ENCODE peak calls at places on chromosome 14, in six cellular contexts. One of them, this sample, is unnamed.

GRCh38 chr14:77439861-77440260 is 16.5 kb upstream of the NOXRED1 start:
- DNase-seq in keratinocyte: no peak
- DNase-seq in endodermal cell: no peak
- DNase-seq in GM23248: no peak
- DNase-seq in colonic mucosa: no peak
- DNase-seq in GM12878: no peak
- DNase-seq in this sample: no peak

GRCh38 chr14:71527807-71528206 is 404.4 kb upstream of the RGS6 start:
- DNase-seq in colonic mucosa: no peak
- DNase-seq in GM23248: no peak
- DNase-seq in endodermal cell: no peak
- DNase-seq in keratinocyte: no peak
- DNase-seq in GM12878: no peak
- DNase-seq in this sample: no peak

GRCh38 chr14:33938131-33938949 is 12.5 kb downstream of the EGLN3 start:
- DNase-seq in GM12878: peak
- DNase-seq in keratinocyte: no peak
- DNase-seq in endodermal cell: peak
- DNase-seq in colonic mucosa: peak
- DNase-seq in GM23248: peak
- DNase-seq in this sample: peak

GRCh38 chr14:33017016-33017415 is 78.3 kb downstream of the NPAS3 start:
- DNase-seq in GM12878: no peak
- DNase-seq in endodermal cell: no peak
- DNase-seq in colonic mucosa: no peak
- DNase-seq in keratinocyte: no peak
- DNase-seq in GM23248: no peak
- DNase-seq in this sample: no peak

GRCh38 chr14:36485773-36486172 is 34.3 kb downstream of the NKX2-1 start:
- DNase-seq in GM23248: no peak
- DNase-seq in colonic mucosa: no peak
- DNase-seq in GM12878: no peak
- DNase-seq in keratinocyte: no peak
- DNase-seq in endodermal cell: no peak
- DNase-seq in this sample: no peak

GRCh38 chr14:28785096-28785952 is 18.7 kb downstream of the FOXG1 start:
- DNase-seq in endodermal cell: peak
- DNase-seq in GM12878: no peak
- DNase-seq in keratinocyte: no peak
- DNase-seq in colonic mucosa: no peak
- DNase-seq in GM23248: peak
- DNase-seq in this sample: no peak

GRCh38 chr14:96568646-96569045 is 66.5 kb downstream of the PAPOLA start:
- DNase-seq in keratinocyte: no peak
- DNase-seq in GM23248: no peak
- DNase-seq in endodermal cell: no peak
- DNase-seq in colonic mucosa: no peak
- DNase-seq in GM12878: no peak
- DNase-seq in this sample: no peak

GRCh38 chr14:100609941-100610391 is 22.7 kb upstream of the BEGAIN start:
- DNase-seq in GM12878: no peak
- DNase-seq in keratinocyte: no peak
- DNase-seq in GM23248: no peak
- DNase-seq in endodermal cell: peak
- DNase-seq in colonic mucosa: no peak
- DNase-seq in this sample: no peak

GRCh38 chr14:36662258-36662542 is 540 bp downstream of the PAX9 start:
- DNase-seq in GM12878: no peak
- DNase-seq in colonic mucosa: no peak
- DNase-seq in endodermal cell: no peak
- DNase-seq in keratinocyte: no peak
- DNase-seq in GM23248: no peak
- DNase-seq in this sample: no peak

GRCh38 chr14:53871947-53872346 is 84.7 kb downstream of the BMP4 start:
- DNase-seq in GM23248: no peak
- DNase-seq in endodermal cell: no peak
- DNase-seq in colonic mucosa: no peak
- DNase-seq in keratinocyte: no peak
- DNase-seq in GM12878: no peak
- DNase-seq in this sample: no peak

GRCh38 chr14:80996049-80996901 is 40.9 kb downstream of the TSHR start:
- DNase-seq in GM23248: peak
- DNase-seq in keratinocyte: peak
- DNase-seq in GM12878: no peak
- DNase-seq in endodermal cell: no peak
- DNase-seq in colonic mucosa: peak
- DNase-seq in this sample: peak

GRCh38 chr14:74942164-74942563 is 13.2 kb downstream of the PGF start:
- DNase-seq in keratinocyte: no peak
- DNase-seq in GM23248: no peak
- DNase-seq in colonic mucosa: no peak
- DNase-seq in endodermal cell: no peak
- DNase-seq in GM12878: no peak
- DNase-seq in this sample: no peak

GRCh38 chr14:102593841-102594170 is 1.4 kb downstream of the RCOR1 start:
- DNase-seq in endodermal cell: no peak
- DNase-seq in GM12878: no peak
- DNase-seq in colonic mucosa: no peak
- DNase-seq in keratinocyte: no peak
- DNase-seq in GM23248: no peak
- DNase-seq in this sample: no peak

GRCh38 chr14:67335781-67336180 is 23.8 kb downstream of the ATP6V1D start:
- DNase-seq in GM23248: peak
- DNase-seq in keratinocyte: no peak
- DNase-seq in colonic mucosa: no peak
- DNase-seq in endodermal cell: peak
- DNase-seq in GM12878: no peak
- DNase-seq in this sample: no peak

GRCh38 chr14:21558703-21559063 is 21.2 kb downstream of the OR10G3 start:
- DNase-seq in GM23248: no peak
- DNase-seq in GM12878: no peak
- DNase-seq in keratinocyte: no peak
- DNase-seq in colonic mucosa: no peak
- DNase-seq in endodermal cell: no peak
- DNase-seq in this sample: no peak

GRCh38 chr14:21553266-21553665 is 26.6 kb downstream of the OR10G3 start:
- DNase-seq in keratinocyte: no peak
- DNase-seq in endodermal cell: no peak
- DNase-seq in colonic mucosa: no peak
- DNase-seq in GM23248: no peak
- DNase-seq in GM12878: no peak
- DNase-seq in this sample: no peak

GRCh38 chr14:21557084-21557901 is 22.6 kb downstream of the OR10G3 start:
- DNase-seq in colonic mucosa: peak
- DNase-seq in GM23248: peak
- DNase-seq in keratinocyte: peak
- DNase-seq in GM12878: peak
- DNase-seq in endodermal cell: peak
- DNase-seq in this sample: peak

DNA sequence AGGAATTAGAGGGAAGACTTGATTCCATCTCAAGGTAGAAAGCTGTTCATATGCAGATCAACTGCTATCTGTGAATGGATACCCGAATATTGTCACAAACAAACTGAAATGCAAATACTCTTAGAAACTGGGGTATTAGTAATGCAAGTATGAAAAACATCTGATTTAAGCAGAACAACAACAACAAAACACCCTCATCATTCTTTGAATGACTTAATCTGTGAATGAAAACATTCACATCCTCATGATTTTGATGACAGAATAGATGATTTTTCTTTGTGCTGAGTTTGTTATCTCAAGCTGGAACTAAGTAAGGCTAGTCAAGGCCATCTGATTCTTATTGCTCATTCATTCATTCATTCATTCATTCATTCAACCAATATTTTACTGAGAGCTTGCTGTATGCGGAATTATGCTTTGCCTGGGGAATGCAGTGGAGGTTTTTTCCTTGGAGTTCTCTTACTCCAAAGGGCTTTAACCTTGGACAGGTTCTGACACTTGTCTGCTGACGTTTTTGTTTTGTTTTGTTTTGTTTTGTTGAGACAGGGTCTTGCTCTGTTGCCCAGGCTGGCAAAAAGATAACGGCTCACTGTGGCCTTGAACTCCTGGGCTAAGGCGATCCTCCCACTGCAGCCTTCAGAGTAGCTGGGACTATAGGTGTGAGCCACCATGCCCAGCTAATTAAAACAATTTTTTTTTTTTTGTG is 23.3 kb downstream of the OR10G3 start:
- DNase-seq in endodermal cell: peak
- DNase-seq in colonic mucosa: no peak
- DNase-seq in GM23248: no peak
- DNase-seq in GM12878: no peak
- DNase-seq in keratinocyte: no peak
- DNase-seq in this sample: no peak
- H3K9ac ChIP-seq in endodermal cell: peak
- H3K9ac ChIP-seq in colonic mucosa: no peak
- H3K9ac ChIP-seq in GM23248: no peak
- H3K9ac ChIP-seq in GM12878: no peak
- H3K9ac ChIP-seq in keratinocyte: no peak
- H3K9ac ChIP-seq in this sample: no peak

DNA sequence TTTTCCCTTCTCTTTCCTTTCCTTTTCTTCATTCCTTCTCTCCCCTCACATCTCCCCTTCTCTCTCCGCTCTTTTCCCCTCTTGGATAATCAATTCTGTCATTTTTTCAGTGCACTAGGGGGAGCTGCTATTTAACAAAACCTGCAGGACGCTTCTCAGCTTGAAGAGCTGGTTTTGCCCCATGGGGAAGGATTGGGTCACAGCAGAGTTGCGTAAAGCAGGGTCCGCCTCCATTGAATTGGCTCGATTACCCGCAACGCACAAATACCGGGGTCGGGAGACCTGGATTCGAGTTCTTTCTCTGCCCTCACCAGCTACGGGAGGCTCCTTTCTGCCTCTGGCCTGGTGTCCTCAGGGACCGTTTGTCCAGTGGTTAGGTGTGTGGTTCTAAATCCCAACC is 42.1 kb upstream of the CHGA start:
- DNase-seq in endodermal cell: peak
- DNase-seq in GM23248: peak
- DNase-seq in keratinocyte: no peak
- DNase-seq in GM12878: no peak
- DNase-seq in colonic mucosa: no peak
- DNase-seq in this sample: peak
- H3K27ac ChIP-seq in endodermal cell: no peak
- H3K27ac ChIP-seq in GM23248: no peak
- H3K27ac ChIP-seq in keratinocyte: no peak
- H3K27ac ChIP-seq in GM12878: no peak
- H3K27ac ChIP-seq in colonic mucosa: no peak
- H3K27ac ChIP-seq in this sample: no peak

GRCh38 chr14:21525571-21525970 is 575 bp downstream of the SALL2 start:
- DNase-seq in GM12878: no peak
- DNase-seq in GM23248: peak
- DNase-seq in keratinocyte: no peak
- DNase-seq in colonic mucosa: no peak
- DNase-seq in endodermal cell: peak
- DNase-seq in this sample: no peak

GRCh38 chr14:21527320-21527679 is 1.2 kb upstream of the SALL2 start:
- DNase-seq in GM12878: no peak
- DNase-seq in colonic mucosa: no peak
- DNase-seq in GM23248: no peak
- DNase-seq in endodermal cell: no peak
- DNase-seq in keratinocyte: no peak
- DNase-seq in this sample: no peak

GRCh38 chr14:21528381-21529348 is 2.5 kb upstream of the SALL2 start:
- DNase-seq in GM12878: no peak
- DNase-seq in keratinocyte: no peak
- DNase-seq in colonic mucosa: no peak
- DNase-seq in endodermal cell: peak
- DNase-seq in GM23248: no peak
- DNase-seq in this sample: no peak

GRCh38 chr14:21525995-21526671 is at the start of gene SALL2:
- DNase-seq in colonic mucosa: peak
- DNase-seq in endodermal cell: peak
- DNase-seq in keratinocyte: peak
- DNase-seq in GM23248: peak
- DNase-seq in GM12878: peak
- DNase-seq in this sample: no peak

GRCh38 chr14:21526672-21527319 is 650 bp upstream of the SALL2 start:
- DNase-seq in GM23248: no peak
- DNase-seq in endodermal cell: peak
- DNase-seq in GM12878: no peak
- DNase-seq in keratinocyte: no peak
- DNase-seq in colonic mucosa: no peak
- DNase-seq in this sample: no peak
- H3K9ac ChIP-seq in GM23248: peak
- H3K9ac ChIP-seq in endodermal cell: peak
- H3K9ac ChIP-seq in GM12878: peak
- H3K9ac ChIP-seq in keratinocyte: no peak
- H3K9ac ChIP-seq in colonic mucosa: peak
- H3K9ac ChIP-seq in this sample: no peak

GRCh38 chr14:51074986-51075385 is 19.9 kb downstream of the TRIM9 start:
- DNase-seq in colonic mucosa: no peak
- DNase-seq in GM12878: no peak
- DNase-seq in keratinocyte: no peak
- DNase-seq in endodermal cell: no peak
- DNase-seq in GM23248: no peak
- DNase-seq in this sample: no peak
- H3K27ac ChIP-seq in colonic mucosa: no peak
- H3K27ac ChIP-seq in GM12878: no peak
- H3K27ac ChIP-seq in keratinocyte: no peak
- H3K27ac ChIP-seq in endodermal cell: no peak
- H3K27ac ChIP-seq in GM23248: no peak
- H3K27ac ChIP-seq in this sample: no peak

DNA sequence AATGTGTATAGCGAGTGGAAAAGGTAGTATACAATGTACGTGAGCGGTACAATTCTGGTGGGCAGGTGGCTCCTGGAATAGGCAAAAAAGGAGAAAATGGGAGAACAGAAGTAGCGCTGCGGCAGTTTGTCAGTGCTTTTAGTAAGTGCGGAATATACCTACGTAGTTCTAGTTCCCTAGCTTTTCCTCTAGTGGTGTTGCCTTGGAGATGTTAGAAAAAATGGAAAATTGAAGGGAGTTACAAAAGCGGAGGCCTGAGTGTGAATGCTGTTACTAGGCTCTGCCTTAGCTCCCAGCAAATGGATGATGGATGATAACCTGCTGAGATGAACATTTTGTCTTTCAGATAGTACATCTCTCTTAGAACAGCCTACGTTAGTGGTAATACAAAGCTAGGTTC is 1.1 kb downstream of the TTC8 start:
- DNase-seq in endodermal cell: no peak
- DNase-seq in GM12878: no peak
- DNase-seq in GM23248: no peak
- DNase-seq in keratinocyte: no peak
- DNase-seq in colonic mucosa: no peak
- DNase-seq in this sample: no peak
- H3K9ac ChIP-seq in endodermal cell: peak
- H3K9ac ChIP-seq in GM12878: no peak
- H3K9ac ChIP-seq in GM23248: peak
- H3K9ac ChIP-seq in keratinocyte: no peak
- H3K9ac ChIP-seq in colonic mucosa: no peak
- H3K9ac ChIP-seq in this sample: peak